ENCODE peak calls at places on chromosomes 1 and 21, in six cellular contexts. P is tibial artery; Y is Daoy; O is pancreas; H is right cardiac atrium; A is CD4-positive, alpha-beta memory T cell. M is an unnamed sample.

GRCh38 chr1:111197598-111198289 is 2.7 kb downstream of the DENND2D start:
- DNase-seq in P (no peak), Y (no peak), O (no peak), H (no peak), A (peak; percentile 72), M (peak; percentile 84)

GRCh38 chr1:55064861-55065263 is 25.5 kb downstream of the PCSK9 start:
- DNase-seq in P (no peak), Y (no peak), O (no peak), H (peak; percentile 76), A (no peak), M (no peak)

GRCh38 chr1:5959667-5960230 is 32.5 kb downstream of the NPHP4 start:
- DNase-seq in P (peak; percentile 34), Y (no peak), O (no peak), H (no peak), A (no peak), M (no peak)

GRCh38 chr1:205493241-205494085 is 11.0 kb upstream of the CDK18 start:
- DNase-seq in P (peak; percentile 81), Y (peak; percentile 89), O (no peak), H (peak; percentile 72), A (no peak), M (no peak)

GRCh38 chr1:8604041-8604942 is 213.1 kb downstream of the RERE start:
- DNase-seq in P (no peak), Y (no peak), O (no peak), H (no peak), A (no peak), M (no peak)

GRCh38 chr1:198935371-198935921 is 296.6 kb downstream of the PTPRC start:
- DNase-seq in P (no peak), Y (peak; percentile 97), O (peak; percentile 46), H (peak; percentile 78), A (peak; percentile 80), M (peak; percentile 87)

GRCh38 chr21:15604424-15604823 is 125.4 kb upstream of the USP25 start:
- DNase-seq in P (no peak), Y (peak; percentile 14), O (no peak), H (no peak), A (no peak), M (no peak)

GRCh38 chr1:227950735-227951224 is 3.0 kb upstream of the WNT9A start:
- DNase-seq in P (peak; percentile 28), Y (no peak), O (no peak), H (no peak), A (peak; percentile 17), M (no peak)

M was measured in Jurkat, Clone E6-1.